ENCODE peak calls at places on chromosomes 16 and 17, in five cellular contexts. A, T, G, Z and N are unnamed samples.

GRCh38 chr16:66572356-66572755 is 6.1 kb downstream of the CMTM1 start:
- DNase-seq in A (no peak), Z (no peak), T (no peak), G (no peak), N (no peak)

GRCh38 chr16:8887952-8888560 is 5.9 kb downstream of the LITAFD start:
- DNase-seq in G (peak), A (no peak), T (peak), Z (no peak), N (no peak)

GRCh38 chr17:81052199-81052997 is 17.4 kb downstream of the BAIAP2 start:
- DNase-seq in A (no peak), G (no peak), T (no peak), Z (no peak), N (no peak)

GRCh38 chr16:13811834-13812233 is 108.1 kb upstream of the ERCC4 start:
- DNase-seq in Z (no peak), T (no peak), G (no peak), A (no peak), N (no peak)

GRCh38 chr17:81391964-81392908 is 3.0 kb upstream of the BAHCC1 start:
- DNase-seq in G (no peak), A (no peak), Z (no peak), T (peak), N (no peak)

GRCh38 chr17:3916013-3916696 is at the start of gene P2RX1:
- DNase-seq in A (no peak), G (no peak), T (no peak), Z (peak), N (no peak)

GRCh38 chr17:4566785-4567184 is 6.4 kb upstream of the GGT6 start:
- DNase-seq in A (no peak), Z (peak), T (peak), G (peak), N (peak)

GRCh38 chr17:63399856-63400255 is 46.2 kb downstream of the CYB561 start:
- DNase-seq in Z (no peak), T (peak), G (peak), A (no peak), N (peak)

GRCh38 chr17:1162116-1162855 is 17.5 kb downstream of the ABR start:
- DNase-seq in A (no peak), G (no peak), T (no peak), Z (no peak), N (no peak)

GRCh38 chr16:30380801-30381208 is 1.6 kb downstream of the SEPTIN1 start:
- DNase-seq in T (no peak), Z (no peak), G (no peak), A (no peak), N (no peak)

GRCh38 chr16:65867276-65867990 is 499.1 kb upstream of the CDH5 start:
- DNase-seq in A (no peak), T (no peak), Z (no peak), G (no peak), N (no peak)

GRCh38 chr16:84553873-84554399 is 49.5 kb upstream of the MEAK7 start:
- DNase-seq in A (no peak), Z (peak), G (no peak), T (no peak), N (no peak)

GRCh38 chr16:48121276-48121675 is 34.5 kb downstream of the ABCC12 start:
- DNase-seq in A (no peak), Z (no peak), T (no peak), G (no peak), N (no peak)

GRCh38 chr16:4648917-4649316 is 24.3 kb downstream of the MGRN1 start:
- DNase-seq in G (no peak), Z (no peak), T (no peak), A (no peak), N (no peak)

GRCh38 chr17:81810476-81810875 is 6.5 kb downstream of the GCGR start:
- DNase-seq in G (no peak), Z (no peak), A (no peak), T (no peak), N (no peak)

GRCh38 chr16:55737318-55737717 is 81.5 kb downstream of the SLC6A2 start:
- DNase-seq in G (no peak), Z (no peak), A (no peak), T (no peak), N (no peak)

GRCh38 chr17:17205368-17206148 is 575 bp downstream of the PLD6 start:
- DNase-seq in G (peak), Z (peak), A (no peak), T (peak), N (peak)

GRCh38 chr17:72724375-72724774 is 368.1 kb downstream of the SLC39A11 start:
- DNase-seq in G (peak), A (no peak), T (no peak), Z (no peak), N (no peak)

GRCh38 chr17:41784207-41784744 is 2.2 kb downstream of the JUP start:
- DNase-seq in Z (no peak), T (no peak), G (no peak), A (no peak), N (no peak)

GRCh38 chr16:4138735-4139134 is 22.5 kb upstream of the ADCY9 start:
- DNase-seq in Z (no peak), G (no peak), A (no peak), T (no peak), N (no peak)

GRCh38 chr16:83068686-83069085 is 441.9 kb downstream of the CDH13 start:
- DNase-seq in G (no peak), A (peak), T (peak), Z (no peak), N (peak)

GRCh38 chr17:48546187-48546923 is 1.4 kb upstream of the HOXB2 start:
- DNase-seq in T (no peak), Z (no peak), G (no peak), A (no peak), N (no peak)

GRCh38 chr17:9307313-9307998 is 268.2 kb downstream of the STX8 start:
- DNase-seq in A (no peak), G (peak), T (no peak), Z (no peak), N (no peak)

GRCh38 chr16:50548659-50549560 is 714 bp downstream of the NKD1 start:
- DNase-seq in T (no peak), A (no peak), Z (peak), G (no peak), N (no peak)

GRCh38 chr16:30651124-30652004 is 604 bp downstream of the PRR14 start:
- DNase-seq in Z (peak), T (peak), G (peak), A (no peak), N (peak)

GRCh38 chr17:253091-253846 is 71.8 kb upstream of the DOC2B start:
- DNase-seq in Z (no peak), G (no peak), T (no peak), A (no peak), N (no peak)

GRCh38 chr16:55322327-55322726 is 1.7 kb upstream of the IRX6 start:
- DNase-seq in Z (no peak), T (no peak), G (no peak), A (no peak), N (no peak)

GRCh38 chr16:67528870-67529638 is 425 bp downstream of the RIPOR1 start:
- DNase-seq in T (peak), A (no peak), G (peak), Z (no peak), N (no peak)

GRCh38 chr16:58636474-58636873 is 6.8 kb upstream of the CNOT1 start:
- DNase-seq in T (no peak), Z (no peak), A (no peak), G (no peak), N (no peak)